ENCODE peak calls at places on chromosomes 1 and 21, in four cellular contexts. D is fibroblast of mammary gland, N is GM23338, T is MM.1S. P is an unnamed sample.

GRCh38 chr1:221983444-221983843 is 241.6 kb upstream of the DUSP10 start:
- DNase-seq in D (peak), N (no peak), T (no peak), P (no peak)

GRCh38 chr1:10787274-10787673 is 9.2 kb downstream of the CASZ1 start:
- DNase-seq in N (no peak), D (no peak), T (no peak), P (no peak)

GRCh38 chr1:234533034-234533571 is 54.1 kb upstream of the TARBP1 start:
- DNase-seq in D (peak), N (no peak), T (no peak), P (peak)

GRCh38 chr1:118151312-118151937 is 33.6 kb downstream of the SPAG17 start:
- DNase-seq in D (peak), T (peak), N (peak), P (peak)

GRCh38 chr1:111990878-111991760 is 1.7 kb upstream of the KCND3 start:
- DNase-seq in T (no peak), N (peak), D (peak), P (peak)

GRCh38 chr1:30147188-30147587 is 576.2 kb downstream of the MATN1 start:
- DNase-seq in D (no peak), N (no peak), T (no peak), P (no peak)

GRCh38 chr1:225573216-225573615 is 79.7 kb downstream of the ENAH start:
- DNase-seq in D (no peak), N (no peak), T (no peak), P (no peak)

GRCh38 chr21:38815060-38815405 is 9.3 kb downstream of the ETS2 start:
- DNase-seq in T (no peak), N (no peak), D (peak), P (peak)

GRCh38 chr1:109564189-109564878 is 15.9 kb downstream of the GNAI3 start:
- DNase-seq in D (no peak), T (no peak), N (peak), P (no peak)

GRCh38 chr1:26626994-26627393 is 68.8 kb upstream of the ARID1A start:
- DNase-seq in D (peak), T (no peak), N (no peak), P (peak)

GRCh38 chr1:103180660-103181059 is 72.3 kb upstream of the COL11A1 start:
- DNase-seq in T (no peak), N (no peak), D (peak), P (peak)

GRCh38 chr1:240831191-240831631 is 219.3 kb upstream of the GREM2 start:
- DNase-seq in T (no peak), N (no peak), D (peak), P (peak)

GRCh38 chr1:14549897-14550635 is 48.4 kb upstream of the KAZN start:
- DNase-seq in N (peak), D (no peak), T (no peak), P (no peak)

GRCh38 chr1:108071601-108072000 is 106.6 kb upstream of the VAV3 start:
- DNase-seq in D (no peak), T (no peak), N (no peak), P (no peak)

GRCh38 chr1:150874455-150875196 is 1.8 kb downstream of the ARNT start:
- DNase-seq in N (no peak), D (peak), T (no peak), P (peak)

GRCh38 chr1:158120254-158120653 is 60.4 kb upstream of the CD1D start:
- DNase-seq in N (no peak), T (no peak), D (no peak), P (no peak)

GRCh38 chr1:67228791-67229190 is 62.5 kb downstream of the IL23R start:
- DNase-seq in N (no peak), T (no peak), D (no peak), P (no peak)

GRCh38 chr1:200367841-200368534 is 41.8 kb downstream of the ZNF281 start:
- DNase-seq in D (peak), N (no peak), T (no peak), P (peak)

GRCh38 chr1:244280221-244280620 is 171.5 kb downstream of the ADSS2 start:
- DNase-seq in T (no peak), N (no peak), D (peak), P (no peak)

GRCh38 chr1:31981976-31982375 is 31.7 kb upstream of the KHDRBS1 start:
- DNase-seq in D (no peak), N (no peak), T (peak), P (no peak)

GRCh38 chr1:171581226-171581625 is 40.8 kb upstream of the MYOCOS start:
- DNase-seq in T (no peak), N (no peak), D (no peak), P (no peak)

GRCh38 chr1:18109756-18110597 is 2.4 kb downstream of the IGSF21 start:
- DNase-seq in T (no peak), D (no peak), N (peak), P (peak)
- TF ChIP-seq CTCF in T (no peak), D (no peak), N (peak), P (no peak)

GRCh38 chr1:202157945-202158344 is 2.5 kb downstream of the PTPN7 start:
- DNase-seq in T (no peak), D (no peak), N (no peak), P (no peak)
- H3K4me3 ChIP-seq in T (no peak), D (no peak), N (no peak), P (no peak)

GRCh38 chr1:210200090-210200736 is 32.4 kb upstream of the SERTAD4 start:
- DNase-seq in D (no peak), N (no peak), T (no peak), P (no peak)
- TF ChIP-seq CTCF in D (no peak), N (peak), T (no peak), P (no peak)

GRCh38 chr21:42088148-42088547 is 17.0 kb downstream of the UMODL1 start:
- DNase-seq in D (no peak), T (no peak), N (no peak), P (no peak)

GRCh38 chr21:42091899-42092508 is 20.9 kb downstream of the UMODL1 start:
- DNase-seq in T (no peak), N (peak), D (no peak), P (no peak)

GRCh38 chr21:42089093-42089631 is 18.0 kb downstream of the UMODL1 start:
- DNase-seq in T (no peak), N (no peak), D (no peak), P (no peak)

GRCh38 chr21:42088658-42089057 is 17.5 kb downstream of the UMODL1 start:
- DNase-seq in N (no peak), D (no peak), T (no peak), P (no peak)

GRCh38 chr21:42089665-42090310 is 18.7 kb downstream of the UMODL1 start:
- DNase-seq in N (no peak), D (no peak), T (no peak), P (no peak)
- H3K4me3 ChIP-seq in N (no peak), D (no peak), T (no peak), P (no peak)

GRCh38 chr1:152182942-152183341 is 23.9 kb upstream of the RPTN start:
- DNase-seq in N (no peak), T (no peak), D (peak), P (peak)

GRCh38 chr1:152179566-152179965 is 20.5 kb upstream of the RPTN start:
- DNase-seq in N (no peak), D (peak), T (no peak), P (no peak)

GRCh38 chr1:152185544-152186391 is 26.7 kb upstream of the RPTN start:
- DNase-seq in D (peak), N (peak), T (peak), P (peak)

GRCh38 chr1:152186556-152187285 is 27.7 kb upstream of the RPTN start:
- DNase-seq in N (peak), D (no peak), T (no peak), P (no peak)

DNA sequence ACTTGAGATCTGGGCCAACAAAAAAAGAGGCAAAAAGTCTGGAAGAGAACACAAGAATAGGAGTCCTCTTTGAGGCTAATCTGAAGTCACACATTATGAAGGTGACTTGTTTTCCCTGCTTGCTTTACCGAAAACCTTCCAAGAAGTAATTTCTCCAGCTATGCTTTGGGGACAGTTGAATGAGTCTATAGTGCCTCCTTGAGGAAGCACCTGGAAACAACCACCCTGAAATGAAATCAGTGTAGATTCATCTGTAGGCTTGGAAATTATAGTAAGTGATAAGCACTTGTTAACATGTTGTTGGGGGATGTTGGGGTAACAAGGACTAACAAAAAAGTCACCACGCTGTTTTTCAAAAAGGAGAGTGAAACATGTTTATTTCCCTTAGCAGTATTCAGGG is 23.4 kb upstream of the RPTN start:
- DNase-seq in T (peak), D (peak), N (peak), P (peak)
- TF ChIP-seq CTCF in T (peak), D (peak), N (peak), P (peak)

GRCh38 chr21:34082769-34083168 is 9.4 kb downstream of the MRPS6 start:
- DNase-seq in T (peak), N (no peak), D (no peak), P (no peak)
- H3K4me3 ChIP-seq in T (no peak), N (no peak), D (no peak), P (no peak)

GRCh38 chr21:40117236-40117635 is 250.0 kb downstream of the PCP4 start:
- DNase-seq in N (no peak), T (no peak), D (no peak), P (no peak)
- TF ChIP-seq CTCF in N (no peak), T (no peak), D (no peak), P (no peak)

GRCh38 chr1:25544243-25544764 is 898 bp downstream of the LDLRAP1 start:
- DNase-seq in T (peak), D (no peak), N (no peak), P (no peak)

GRCh38 chr1:25545767-25546166 is 2.4 kb downstream of the LDLRAP1 start:
- DNase-seq in D (no peak), N (no peak), T (no peak), P (no peak)

GRCh38 chr1:25546193-25546592 is 2.8 kb downstream of the LDLRAP1 start:
- DNase-seq in D (no peak), T (no peak), N (no peak), P (no peak)

GRCh38 chr1:25543425-25544242 is at the start of gene LDLRAP1:
- DNase-seq in T (peak), D (peak), N (peak), P (peak)

GRCh38 chr1:25544819-25545218 is 1.4 kb downstream of the LDLRAP1 start:
- DNase-seq in N (no peak), T (no peak), D (no peak), P (no peak)
- H3K4me3 ChIP-seq in N (peak), T (peak), D (peak), P (no peak)

GRCh38 chr1:55477953-55478352 is 262.8 kb upstream of the USP24 start:
- DNase-seq in N (no peak), T (no peak), D (no peak), P (no peak)
- TF ChIP-seq CTCF in N (no peak), T (no peak), D (no peak), P (no peak)

GRCh38 chr21:24308183-24308582 is 1299.1 kb downstream of the MRPL39 start:
- DNase-seq in N (no peak), D (no peak), T (no peak), P (no peak)
- H3K4me3 ChIP-seq in N (no peak), D (no peak), T (no peak), P (no peak)

P was measured in fibroblast of lung.